ENCODE peak calls at places on chromosomes 2 and 18, in seven cellular contexts. F, V, A, Y, O, N and W are unnamed samples.

GRCh38 chr2:67186871-67187270 is 210.3 kb upstream of the ETAA1 start:
- DNase-seq in F (peak; percentile 3), Y (no peak), N (no peak), V (no peak), O (no peak), A (no peak), W (no peak)

GRCh38 chr2:224816816-224817215 is 100.7 kb upstream of the CCDC195 start:
- DNase-seq in N (peak; percentile 86), A (no peak), V (no peak), F (peak; percentile 93), Y (no peak), O (no peak), W (no peak)

GRCh38 chr2:79320871-79321270 is 161.3 kb upstream of the REG3A start:
- DNase-seq in Y (no peak), N (no peak), A (no peak), V (no peak), O (no peak), F (no peak), W (no peak)

GRCh38 chr2:98778741-98779483 is 48.0 kb upstream of the MGAT4A start:
- DNase-seq in Y (no peak), A (no peak), O (no peak), N (no peak), F (peak; percentile 31), V (no peak), W (no peak)

GRCh38 chr18:13915973-13916372 is 637 bp upstream of the MC2R start:
- DNase-seq in F (no peak), O (peak; percentile 38), A (no peak), N (no peak), V (peak; percentile 88), Y (no peak), W (no peak)

GRCh38 chr18:26386421-26386820 is 160.2 kb downstream of the TAF4B start:
- DNase-seq in Y (no peak), V (no peak), A (no peak), O (no peak), F (peak; percentile 8), N (peak; percentile 37), W (no peak)

GRCh38 chr2:154623819-154624218 is 74.7 kb upstream of the KCNJ3 start:
- DNase-seq in N (peak; percentile 35), V (peak; percentile 86), Y (no peak), F (peak; percentile 2), A (no peak), O (no peak), W (no peak)

GRCh38 chr2:214004463-214004862 is 406.4 kb upstream of the VWC2L start:
- DNase-seq in N (no peak), V (no peak), Y (no peak), F (no peak), A (no peak), O (no peak), W (no peak)

GRCh38 chr2:74502720-74503505 is 3.5 kb upstream of the LBX2 start:
- DNase-seq in O (peak; percentile 87), Y (no peak), F (peak; percentile 92), N (peak; percentile 88), V (no peak), A (peak; percentile 76), W (no peak)

GRCh38 chr2:31483246-31483645 is 68.7 kb upstream of the XDH start:
- DNase-seq in Y (no peak), F (no peak), O (no peak), A (no peak), V (no peak), N (no peak), W (no peak)

GRCh38 chr2:156437272-156437671 is 1.1 kb downstream of the GPD2 start:
- DNase-seq in O (no peak), N (peak; percentile 74), Y (no peak), A (no peak), F (peak; percentile 43), V (no peak), W (no peak)

GRCh38 chr2:163667064-163667887 is 68.5 kb downstream of the FIGN start:
- DNase-seq in A (no peak), V (no peak), F (peak; percentile 92), N (peak; percentile 96), Y (no peak), O (no peak), W (no peak)

GRCh38 chr2:63484481-63484880 is 103.8 kb downstream of the WDPCP start:
- DNase-seq in V (no peak), F (no peak), A (no peak), Y (no peak), O (no peak), N (no peak), W (no peak)

GRCh38 chr2:187956906-187957534 is 334.7 kb upstream of the GULP1 start:
- DNase-seq in A (no peak), F (no peak), V (no peak), Y (no peak), O (no peak), N (no peak), W (no peak)

GRCh38 chr2:223884399-223884798 is 47.0 kb upstream of the AP1S3 start:
- DNase-seq in F (peak; percentile 85), A (no peak), Y (no peak), V (no peak), O (no peak), N (peak; percentile 29), W (no peak)

GRCh38 chr18:24734058-24734457 is 273.6 kb downstream of the HRH4 start:
- DNase-seq in A (no peak), V (peak; percentile 92), Y (no peak), O (no peak), F (peak; percentile 8), N (no peak), W (no peak)